ENCODE peak calls at places on chromosomes 12 and 14, in four cellular contexts. One of them, this sample, is unnamed.
A peak's percentile ranks its signal among the peaks of the same experiment; 100 is the strongest.

GRCh38 chr14:104601786-104602185 is 2.8 kb downstream of the TMEM179 start:
- DNase-seq in lower lobe of right lung: peak; percentile 32
- DNase-seq in left ventricle myocardium inferior: no peak
- DNase-seq in psoas muscle: no peak
- DNase-seq in this sample: no peak

GRCh38 chr12:19402743-19403400 is 36.4 kb upstream of the AEBP2 start:
- DNase-seq in lower lobe of right lung: peak; percentile 57
- DNase-seq in left ventricle myocardium inferior: peak; percentile 40
- DNase-seq in psoas muscle: no peak
- DNase-seq in this sample: no peak

GRCh38 chr14:105842105-105842504 is 315.7 kb downstream of the TMEM121 start:
- DNase-seq in lower lobe of right lung: no peak
- DNase-seq in left ventricle myocardium inferior: no peak
- DNase-seq in psoas muscle: no peak
- DNase-seq in this sample: no peak

GRCh38 chr12:87116778-87117177 is 860.6 kb upstream of the MGAT4C start:
- DNase-seq in lower lobe of right lung: no peak
- DNase-seq in left ventricle myocardium inferior: no peak
- DNase-seq in psoas muscle: no peak
- DNase-seq in this sample: no peak

GRCh38 chr14:72462041-72462440 is 431.9 kb downstream of the DPF3 start:
- DNase-seq in lower lobe of right lung: no peak
- DNase-seq in left ventricle myocardium inferior: no peak
- DNase-seq in psoas muscle: no peak
- DNase-seq in this sample: no peak

GRCh38 chr12:57452181-57452936 is 2.7 kb upstream of the INHBE start:
- DNase-seq in lower lobe of right lung: no peak
- DNase-seq in left ventricle myocardium inferior: peak; percentile 38
- DNase-seq in psoas muscle: peak; percentile 64
- DNase-seq in this sample: peak; percentile 70

GRCh38 chr12:14199455-14200199 is 165.9 kb upstream of the ATF7IP start:
- DNase-seq in lower lobe of right lung: no peak
- DNase-seq in left ventricle myocardium inferior: no peak
- DNase-seq in psoas muscle: no peak
- DNase-seq in this sample: no peak

GRCh38 chr14:58098507-58098906 is 53.5 kb downstream of the ARMH4 start:
- DNase-seq in lower lobe of right lung: no peak
- DNase-seq in left ventricle myocardium inferior: no peak
- DNase-seq in psoas muscle: no peak
- DNase-seq in this sample: no peak

GRCh38 chr12:40971911-40972310 is 216.2 kb upstream of the PDZRN4 start:
- DNase-seq in lower lobe of right lung: no peak
- DNase-seq in left ventricle myocardium inferior: no peak
- DNase-seq in psoas muscle: no peak
- DNase-seq in this sample: no peak

GRCh38 chr14:87097021-87097420 is 896.0 kb downstream of the GALC start:
- DNase-seq in lower lobe of right lung: no peak
- DNase-seq in left ventricle myocardium inferior: no peak
- DNase-seq in psoas muscle: no peak
- DNase-seq in this sample: no peak

GRCh38 chr14:93023039-93023438 is 92.7 kb downstream of the ITPK1 start:
- DNase-seq in lower lobe of right lung: no peak
- DNase-seq in left ventricle myocardium inferior: no peak
- DNase-seq in psoas muscle: peak; percentile 30
- DNase-seq in this sample: no peak

GRCh38 chr12:114340231-114340630 is 65.7 kb downstream of the TBX5 start:
- DNase-seq in lower lobe of right lung: no peak
- DNase-seq in left ventricle myocardium inferior: no peak
- DNase-seq in psoas muscle: no peak
- DNase-seq in this sample: no peak

GRCh38 chr14:33364536-33364935 is 425.9 kb downstream of the NPAS3 start:
- DNase-seq in lower lobe of right lung: no peak
- DNase-seq in left ventricle myocardium inferior: no peak
- DNase-seq in psoas muscle: no peak
- DNase-seq in this sample: no peak

GRCh38 chr14:22822017-22822618 is 6.9 kb upstream of the SLC7A7 start:
- DNase-seq in lower lobe of right lung: no peak
- DNase-seq in left ventricle myocardium inferior: no peak
- DNase-seq in psoas muscle: no peak
- DNase-seq in this sample: no peak

GRCh38 chr12:69096669-69097364 is 142.6 kb upstream of the CPSF6 start:
- DNase-seq in lower lobe of right lung: no peak
- DNase-seq in left ventricle myocardium inferior: no peak
- DNase-seq in psoas muscle: no peak
- DNase-seq in this sample: no peak

GRCh38 chr12:14283489-14284144 is 81.9 kb upstream of the ATF7IP start:
- DNase-seq in lower lobe of right lung: no peak
- DNase-seq in left ventricle myocardium inferior: no peak
- DNase-seq in psoas muscle: no peak
- DNase-seq in this sample: no peak

GRCh38 chr12:29223431-29223830 is 74.4 kb downstream of the FAR2 start:
- DNase-seq in lower lobe of right lung: no peak
- DNase-seq in left ventricle myocardium inferior: no peak
- DNase-seq in psoas muscle: no peak
- DNase-seq in this sample: no peak

GRCh38 chr12:65156366-65156831 is 13.0 kb upstream of the LEMD3 start:
- DNase-seq in lower lobe of right lung: no peak
- DNase-seq in left ventricle myocardium inferior: no peak
- DNase-seq in psoas muscle: no peak
- DNase-seq in this sample: no peak

GRCh38 chr14:54374117-54374884 is 22.5 kb upstream of the CDKN3 start:
- DNase-seq in lower lobe of right lung: no peak
- DNase-seq in left ventricle myocardium inferior: no peak
- DNase-seq in psoas muscle: no peak
- DNase-seq in this sample: no peak

GRCh38 chr12:10720974-10721565 is 2.1 kb downstream of the YBX3 start:
- DNase-seq in lower lobe of right lung: no peak
- DNase-seq in left ventricle myocardium inferior: no peak
- DNase-seq in psoas muscle: no peak
- DNase-seq in this sample: no peak

GRCh38 chr14:57634335-57634734 is 140.7 kb upstream of the CCDC198 start:
- DNase-seq in lower lobe of right lung: no peak
- DNase-seq in left ventricle myocardium inferior: no peak
- DNase-seq in psoas muscle: no peak
- DNase-seq in this sample: no peak

GRCh38 chr12:55925870-55926737 is 1.6 kb downstream of the PYM1 start:
- DNase-seq in lower lobe of right lung: no peak
- DNase-seq in left ventricle myocardium inferior: no peak
- DNase-seq in psoas muscle: no peak
- DNase-seq in this sample: no peak

GRCh38 chr14:68961781-68962584 is 17.1 kb downstream of the ACTN1 start:
- DNase-seq in lower lobe of right lung: no peak
- DNase-seq in left ventricle myocardium inferior: no peak
- DNase-seq in psoas muscle: no peak
- DNase-seq in this sample: no peak

GRCh38 chr14:96139879-96140278 is 64.8 kb upstream of the BDKRB2 start:
- DNase-seq in lower lobe of right lung: no peak
- DNase-seq in left ventricle myocardium inferior: no peak
- DNase-seq in psoas muscle: no peak
- DNase-seq in this sample: no peak

GRCh38 chr14:95507174-95507573 is 9.3 kb downstream of the SYNE3 start:
- DNase-seq in lower lobe of right lung: peak; percentile 66
- DNase-seq in left ventricle myocardium inferior: peak; percentile 64
- DNase-seq in psoas muscle: peak; percentile 89
- DNase-seq in this sample: peak; percentile 92

GRCh38 chr14:65167072-65167645 is 64.8 kb upstream of the MAX start:
- DNase-seq in lower lobe of right lung: no peak
- DNase-seq in left ventricle myocardium inferior: no peak
- DNase-seq in psoas muscle: no peak
- DNase-seq in this sample: no peak

GRCh38 chr14:69650948-69651369 is 39.6 kb downstream of the SUSD6 start:
- DNase-seq in lower lobe of right lung: no peak
- DNase-seq in left ventricle myocardium inferior: no peak
- DNase-seq in psoas muscle: no peak
- DNase-seq in this sample: no peak

GRCh38 chr12:132881853-132882252 is 5.6 kb downstream of the CHFR start:
- DNase-seq in lower lobe of right lung: no peak
- DNase-seq in left ventricle myocardium inferior: no peak
- DNase-seq in psoas muscle: no peak
- DNase-seq in this sample: peak; percentile 36

GRCh38 chr14:88013750-88014349 is 8.9 kb downstream of the GPR65 start:
- DNase-seq in lower lobe of right lung: peak; percentile 60
- DNase-seq in left ventricle myocardium inferior: peak; percentile 54
- DNase-seq in psoas muscle: peak; percentile 58
- DNase-seq in this sample: no peak

GRCh38 chr14:27427796-27428195 is 830.0 kb upstream of the NOVA1 start:
- DNase-seq in lower lobe of right lung: no peak
- DNase-seq in left ventricle myocardium inferior: no peak
- DNase-seq in psoas muscle: no peak
- DNase-seq in this sample: no peak

GRCh38 chr14:60184597-60185555 is 19.7 kb upstream of the DHRS7 start:
- DNase-seq in lower lobe of right lung: no peak
- DNase-seq in left ventricle myocardium inferior: no peak
- DNase-seq in psoas muscle: no peak
- DNase-seq in this sample: no peak

GRCh38 chr14:92105073-92105844 is 1.1 kb downstream of the ATXN3 start:
- DNase-seq in lower lobe of right lung: no peak
- DNase-seq in left ventricle myocardium inferior: no peak
- DNase-seq in psoas muscle: no peak
- DNase-seq in this sample: no peak

GRCh38 chr12:124231980-124232653 is 62.8 kb upstream of the RFLNA start:
- DNase-seq in lower lobe of right lung: peak; percentile 74
- DNase-seq in left ventricle myocardium inferior: no peak
- DNase-seq in psoas muscle: peak; percentile 66
- DNase-seq in this sample: no peak

GRCh38 chr12:4027412-4027811 is 154.2 kb upstream of the PARP11 start:
- DNase-seq in lower lobe of right lung: peak; percentile 53
- DNase-seq in left ventricle myocardium inferior: no peak
- DNase-seq in psoas muscle: no peak
- DNase-seq in this sample: no peak

GRCh38 chr12:4030938-4031702 is 157.9 kb upstream of the PARP11 start:
- DNase-seq in lower lobe of right lung: peak; percentile 92
- DNase-seq in left ventricle myocardium inferior: peak; percentile 82
- DNase-seq in psoas muscle: peak; percentile 92
- DNase-seq in this sample: peak; percentile 93

GRCh38 chr12:4034926-4035325 is 161.7 kb upstream of the PARP11 start:
- DNase-seq in lower lobe of right lung: no peak
- DNase-seq in left ventricle myocardium inferior: no peak
- DNase-seq in psoas muscle: no peak
- DNase-seq in this sample: no peak

GRCh38 chr12:4032906-4033628 is 159.9 kb upstream of the PARP11 start:
- DNase-seq in lower lobe of right lung: no peak
- DNase-seq in left ventricle myocardium inferior: no peak
- DNase-seq in psoas muscle: no peak
- DNase-seq in this sample: no peak

DNA sequence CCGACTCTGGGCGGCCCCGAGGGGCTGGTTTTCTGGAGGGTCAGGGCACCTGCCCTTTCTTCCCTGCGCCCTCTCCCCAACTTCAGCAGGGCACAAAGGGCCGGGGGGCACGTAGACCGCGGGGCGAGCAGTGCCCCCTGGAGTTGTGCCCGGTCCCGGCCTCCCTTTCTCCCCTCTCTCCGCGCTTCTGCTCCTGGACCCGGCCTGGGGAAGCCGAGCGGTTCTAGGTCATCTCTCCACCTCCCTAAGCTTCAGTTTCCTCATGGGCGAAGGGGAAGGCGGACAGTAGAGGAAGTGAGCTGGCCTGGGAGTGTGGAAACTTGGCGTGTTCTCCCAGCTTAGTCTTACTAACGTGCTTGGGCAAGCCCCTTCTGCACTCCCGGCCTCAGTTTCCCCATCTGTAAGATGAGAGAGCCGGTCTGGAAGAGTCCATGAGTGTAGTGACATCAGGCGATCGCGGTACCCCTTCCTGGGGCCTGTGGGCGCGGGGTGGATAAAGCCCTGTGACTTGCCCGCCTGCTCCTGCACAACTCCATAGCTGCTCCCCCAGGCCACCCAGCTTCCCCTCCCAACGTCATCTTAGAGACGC is 158.6 kb upstream of the PARP11 start:
- DNase-seq in lower lobe of right lung: peak; percentile 60
- DNase-seq in left ventricle myocardium inferior: peak; percentile 20
- DNase-seq in psoas muscle: no peak
- DNase-seq in this sample: no peak
- H3K4me3 ChIP-seq in lower lobe of right lung: peak overlapping the region; percentile 56
- H3K4me3 ChIP-seq in left ventricle myocardium inferior: peak overlapping the region; percentile 72
- H3K4me3 ChIP-seq in psoas muscle: peak overlapping the region; percentile 67
- H3K4me3 ChIP-seq in this sample: no peak overlapping the region

DNA sequence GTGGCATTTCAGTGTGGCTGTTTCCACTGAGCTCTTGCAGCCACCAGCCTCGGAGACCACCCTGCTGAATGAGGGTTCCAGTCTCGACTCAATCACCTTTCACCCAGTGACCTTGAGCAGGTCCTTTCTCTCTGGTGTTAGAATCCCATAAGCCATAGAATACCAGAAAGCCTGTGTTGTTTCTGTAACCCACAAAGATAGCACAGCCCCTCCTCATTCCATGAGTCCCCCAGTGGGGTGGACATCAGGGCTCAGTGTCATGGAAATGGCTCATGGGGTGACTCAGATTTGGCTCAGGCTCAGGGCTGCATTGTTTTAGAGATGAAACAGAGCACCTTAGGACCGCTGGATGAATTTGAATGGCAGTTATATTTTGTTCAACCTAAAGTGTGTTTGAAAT is 171.5 kb downstream of the PTPN11 start:
- DNase-seq in lower lobe of right lung: no peak
- DNase-seq in left ventricle myocardium inferior: no peak
- DNase-seq in psoas muscle: no peak
- DNase-seq in this sample: no peak
- TF ChIP-seq CTCF in lower lobe of right lung: no peak
- TF ChIP-seq CTCF in left ventricle myocardium inferior: no peak
- TF ChIP-seq CTCF in psoas muscle: no peak
- TF ChIP-seq CTCF in this sample: no peak

GRCh38 chr12:62719027-62719426 is 215.9 kb downstream of the PPM1H start:
- DNase-seq in lower lobe of right lung: no peak
- DNase-seq in left ventricle myocardium inferior: no peak
- DNase-seq in psoas muscle: no peak
- DNase-seq in this sample: no peak
- H3K4me3 ChIP-seq in lower lobe of right lung: no peak overlapping the region
- H3K4me3 ChIP-seq in left ventricle myocardium inferior: no peak overlapping the region
- H3K4me3 ChIP-seq in psoas muscle: no peak overlapping the region
- H3K4me3 ChIP-seq in this sample: no peak overlapping the region

DNA sequence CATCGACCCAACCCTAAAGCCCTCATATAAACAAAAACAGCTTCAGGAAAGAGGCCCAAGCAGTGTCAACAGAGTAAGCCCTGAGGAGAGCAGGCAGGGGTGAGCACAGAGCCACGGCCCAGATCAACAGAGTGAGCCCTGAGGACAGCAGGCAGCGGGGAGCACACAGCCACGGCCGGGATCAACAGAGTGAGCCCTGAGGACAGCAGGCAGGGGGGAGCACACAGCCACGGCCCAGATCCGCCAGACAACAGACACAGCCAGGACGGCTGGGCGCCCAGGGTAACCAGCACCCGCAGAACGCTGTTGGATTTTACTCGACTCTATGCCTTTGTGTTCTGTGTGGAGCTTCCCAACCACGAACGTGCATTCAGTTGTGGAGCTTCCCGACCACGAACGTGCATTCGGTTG is 15.0 kb downstream of the CCDC85C start:
- DNase-seq in lower lobe of right lung: no peak
- DNase-seq in left ventricle myocardium inferior: no peak
- DNase-seq in psoas muscle: no peak
- DNase-seq in this sample: no peak
- TF ChIP-seq CTCF in lower lobe of right lung: no peak
- TF ChIP-seq CTCF in left ventricle myocardium inferior: no peak
- TF ChIP-seq CTCF in psoas muscle: no peak
- TF ChIP-seq CTCF in this sample: no peak

GRCh38 chr12:54011665-54012532 is 3.1 kb downstream of the HOXC8 start:
- DNase-seq in lower lobe of right lung: no peak
- DNase-seq in left ventricle myocardium inferior: no peak
- DNase-seq in psoas muscle: peak; percentile 23
- DNase-seq in this sample: no peak
- H3K4me3 ChIP-seq in lower lobe of right lung: no peak overlapping the region
- H3K4me3 ChIP-seq in left ventricle myocardium inferior: no peak overlapping the region
- H3K4me3 ChIP-seq in psoas muscle: no peak overlapping the region
- H3K4me3 ChIP-seq in this sample: no peak overlapping the region